ENCODE peak calls at places on chromosomes 4 and X, in five cellular contexts. E is Karpas-422, O is NCI-H1417, G is GM10248, S is AG08396. F is an unnamed sample.

GRCh38 chrX:5051831-5052491 is 1176.7 kb downstream of the NLGN4X start:
- DNase-seq in E (no peak), O (no peak), G (no peak), S (peak), F (no peak)

GRCh38 chr4:94412019-94413017 is 39.4 kb upstream of the PDLIM5 start:
- DNase-seq in E (no peak), O (no peak), G (no peak), S (peak), F (no peak)

GRCh38 chr4:128275351-128275750 is 12.3 kb downstream of the PGRMC2 start:
- DNase-seq in E (no peak), O (no peak), G (no peak), S (peak), F (no peak)

GRCh38 chrX:106919932-106920452 is at the start of gene CLDN2:
- DNase-seq in E (no peak), O (no peak), G (no peak), S (no peak), F (no peak)

GRCh38 chrX:31480696-31481095 is 408.9 kb upstream of the FTHL17 start:
- DNase-seq in E (no peak), O (no peak), G (no peak), S (no peak), F (no peak)

GRCh38 chrX:1222511-1223252 is 10.2 kb upstream of the CRLF2 start:
- DNase-seq in E (no peak), O (no peak), G (no peak), S (no peak), F (no peak)

GRCh38 chr4:6696611-6697010 is 2.9 kb downstream of the S100P start:
- DNase-seq in E (no peak), O (no peak), G (no peak), S (no peak), F (no peak)

GRCh38 chr4:169283114-169283509 is 12.4 kb upstream of the SH3RF1 start:
- DNase-seq in E (no peak), O (no peak), G (no peak), S (peak), F (no peak)

GRCh38 chrX:18885317-18886004 is 98.5 kb downstream of the PHKA2 start:
- DNase-seq in E (no peak), O (no peak), G (no peak), S (no peak), F (peak)

GRCh38 chr4:146567396-146567795 is 45.7 kb upstream of the SLC10A7 start:
- DNase-seq in E (no peak), O (no peak), G (no peak), S (no peak), F (no peak)

GRCh38 chrX:151370906-151371305 is 26.1 kb upstream of the VMA21 start:
- DNase-seq in E (no peak), O (no peak), G (no peak), S (no peak), F (no peak)

GRCh38 chrX:71622347-71623104 is 4.2 kb upstream of the CXCR3 start:
- DNase-seq in E (peak), O (no peak), G (peak), S (peak), F (peak)

GRCh38 chr4:159937595-159937994 is 834.7 kb downstream of the RAPGEF2 start:
- DNase-seq in E (no peak), O (no peak), G (peak), S (no peak), F (no peak)

F was measured in GM20000.